ENCODE peak calls at places on chromosomes 13 and 19, in seven cellular contexts. P, W, V, F, T, U and J are unnamed samples.

GRCh38 chr19:18156841-18157464 is 4.0 kb downstream of the PIK3R2 start:
- DNase-seq in P (no peak), F (peak), W (peak), U (peak), V (no peak), T (peak), J (no peak)

GRCh38 chr13:51225034-51225433 is 2.8 kb downstream of the FAM124A start:
- DNase-seq in T (no peak), W (peak), V (no peak), P (no peak), U (no peak), F (no peak), J (no peak)

GRCh38 chr19:5585461-5586299 is 17.9 kb upstream of the TINCR start:
- DNase-seq in V (no peak), P (no peak), W (no peak), U (no peak), T (no peak), F (no peak), J (no peak)

GRCh38 chr19:33294058-33294798 is 8.1 kb downstream of the CEBPA start:
- DNase-seq in W (no peak), T (peak), V (no peak), U (no peak), P (no peak), F (no peak), J (no peak)

GRCh38 chr13:89455741-89456140 is 1784.6 kb downstream of the SLITRK5 start:
- DNase-seq in V (no peak), W (no peak), P (no peak), T (no peak), U (no peak), F (no peak), J (peak)

GRCh38 chr19:55640043-55640576 is 692 bp upstream of the ZNF580 start:
- DNase-seq in V (no peak), T (peak), P (peak), W (peak), F (peak), U (no peak), J (no peak)

GRCh38 chr19:30310806-30311121 is 61.4 kb upstream of the ZNF536 start:
- DNase-seq in W (no peak), T (no peak), U (no peak), P (no peak), F (no peak), V (no peak), J (no peak)

GRCh38 chr19:39351537-39352037 is 9.4 kb downstream of the SAMD4B start:
- DNase-seq in P (no peak), F (no peak), W (peak), T (no peak), U (no peak), V (no peak), J (no peak)

GRCh38 chr19:46631481-46631880 is 4.5 kb downstream of the GNG8 start:
- DNase-seq in T (no peak), V (no peak), P (no peak), U (no peak), W (peak), F (no peak), J (no peak)

GRCh38 chr13:30292325-30292724 is 15.0 kb downstream of the KATNAL1 start:
- DNase-seq in V (no peak), W (no peak), U (no peak), T (no peak), F (no peak), P (no peak), J (no peak)

GRCh38 chr13:94138831-94139230 is 340.7 kb downstream of the DCT start:
- DNase-seq in W (no peak), F (no peak), U (no peak), P (no peak), T (no peak), V (no peak), J (no peak)